ENCODE peak calls at places on chromosome 3, in six cellular contexts. One of them, this sample, is unnamed.

GRCh38 chr3:66693461-66693912 is 192.7 kb upstream of the LRIG1 start:
- DNase-seq in occipital lobe: no peak
- DNase-seq in NCI-H69: peak; percentile 17
- DNase-seq in G401: peak; percentile 25
- DNase-seq in 8988T: no peak
- DNase-seq in lower lobe of right lung: no peak
- DNase-seq in this sample: no peak

GRCh38 chr3:117873236-117873635 is 1161.4 kb downstream of the IGSF11 start:
- DNase-seq in NCI-H69: peak; percentile 19
- DNase-seq in 8988T: no peak
- DNase-seq in occipital lobe: peak; percentile 26
- DNase-seq in G401: peak; percentile 19
- DNase-seq in lower lobe of right lung: no peak
- DNase-seq in this sample: no peak

GRCh38 chr3:14792691-14793121 is 26.1 kb upstream of the FGD5 start:
- DNase-seq in lower lobe of right lung: no peak
- DNase-seq in G401: no peak
- DNase-seq in occipital lobe: no peak
- DNase-seq in 8988T: no peak
- DNase-seq in NCI-H69: no peak
- DNase-seq in this sample: no peak

GRCh38 chr3:90011136-90011535 is 903.7 kb downstream of the EPHA3 start:
- DNase-seq in G401: no peak
- DNase-seq in occipital lobe: no peak
- DNase-seq in NCI-H69: no peak
- DNase-seq in 8988T: no peak
- DNase-seq in lower lobe of right lung: no peak
- DNase-seq in this sample: no peak

GRCh38 chr3:16392733-16393132 is 120.8 kb downstream of the RFTN1 start:
- DNase-seq in NCI-H69: no peak
- DNase-seq in lower lobe of right lung: no peak
- DNase-seq in G401: no peak
- DNase-seq in 8988T: no peak
- DNase-seq in occipital lobe: no peak
- DNase-seq in this sample: no peak

GRCh38 chr3:196712514-196713413 is 587 bp downstream of the PIGX start:
- DNase-seq in 8988T: peak; percentile 59
- DNase-seq in G401: peak; percentile 63
- DNase-seq in occipital lobe: peak; percentile 80
- DNase-seq in lower lobe of right lung: peak; percentile 80
- DNase-seq in NCI-H69: peak; percentile 74
- DNase-seq in this sample: no peak

GRCh38 chr3:169827712-169828111 is 15.0 kb upstream of the LRRC34 start:
- DNase-seq in 8988T: no peak
- DNase-seq in G401: no peak
- DNase-seq in NCI-H69: no peak
- DNase-seq in occipital lobe: no peak
- DNase-seq in lower lobe of right lung: no peak
- DNase-seq in this sample: no peak

GRCh38 chr3:194134231-194134756 is 1.7 kb upstream of the HES1 start:
- DNase-seq in NCI-H69: peak; percentile 93
- DNase-seq in occipital lobe: peak; percentile 50
- DNase-seq in 8988T: peak; percentile 58
- DNase-seq in G401: no peak
- DNase-seq in lower lobe of right lung: peak; percentile 79
- DNase-seq in this sample: no peak

GRCh38 chr3:61894988-61895935 is 333.9 kb downstream of the PTPRG start:
- DNase-seq in G401: no peak
- DNase-seq in 8988T: peak; percentile 31
- DNase-seq in occipital lobe: no peak
- DNase-seq in NCI-H69: peak; percentile 96
- DNase-seq in lower lobe of right lung: no peak
- DNase-seq in this sample: peak; percentile 23